ENCODE peak calls at places on chromosomes 13 and 19, in nine cellular contexts. U is suprapubic skin, Q is K562, J is stomach, G is A549, A is GM12878, C is ovary, R is HepG2, V is transverse colon. D is an unnamed sample.

GRCh38 chr19:40716655-40717324 is at the start of the genes COQ8B and ITPKC:
- DNase-seq in R (peak), G (peak), Q (peak), U (peak), J (peak), C (peak), V (peak), A (peak), D (peak)

GRCh38 chr13:42065414-42065813 is 17.0 kb downstream of the DGKH start:
- DNase-seq in C (no peak), R (no peak), A (no peak), J (no peak), G (no peak), Q (no peak), U (no peak), V (no peak), D (no peak)

GRCh38 chr19:55460670-55461258 is 678 bp downstream of the ISOC2 start:
- DNase-seq in A (no peak), V (peak), R (peak), G (peak), J (peak), Q (peak), U (peak), C (peak), D (peak)

GRCh38 chr13:42865703-42866102 is 84.3 kb downstream of the FAM216B start:
- DNase-seq in R (no peak), G (no peak), J (no peak), V (no peak), A (no peak), U (no peak), C (no peak), Q (no peak), D (no peak)

GRCh38 chr13:20528451-20528850 is 2.8 kb upstream of the CRYL1 start:
- DNase-seq in G (no peak), C (no peak), U (no peak), A (peak), V (no peak), R (no peak), J (no peak), Q (no peak), D (no peak)

GRCh38 chr19:10915511-10916091 is 12.8 kb downstream of the YIPF2 start:
- DNase-seq in J (peak), Q (no peak), V (no peak), G (no peak), A (no peak), R (no peak), U (no peak), C (no peak), D (peak)

GRCh38 chr19:53432088-53432661 is 391 bp downstream of the ZNF761 start:
- DNase-seq in Q (peak), U (peak), G (peak), V (peak), R (no peak), J (peak), C (peak), A (no peak), D (no peak)

GRCh38 chr13:48037346-48038173 is at the start of gene NUDT15:
- DNase-seq in A (peak), Q (peak), V (peak), R (peak), G (peak), J (peak), U (peak), C (peak), D (peak)

GRCh38 chr19:10291554-10292205 is 1.9 kb downstream of the ICAM5 start:
- DNase-seq in G (no peak), R (no peak), U (no peak), Q (no peak), A (no peak), V (no peak), C (no peak), J (no peak), D (no peak)

GRCh38 chr19:17156947-17157302 is 58.2 kb upstream of the USE1 start:
- DNase-seq in A (no peak), Q (no peak), V (no peak), U (no peak), C (no peak), J (no peak), R (no peak), G (no peak), D (no peak)

GRCh38 chr19:14410054-14410774 is 8.9 kb downstream of the DDX39A start:
- DNase-seq in G (no peak), A (no peak), V (no peak), Q (no peak), R (no peak), U (no peak), C (no peak), J (no peak), D (no peak)

GRCh38 chr19:3198901-3199700 is 13.4 kb downstream of the NCLN start:
- DNase-seq in G (no peak), C (no peak), J (no peak), V (no peak), U (no peak), A (no peak), Q (no peak), R (no peak), D (no peak)

GRCh38 chr13:101520672-101521071 is 68.2 kb downstream of the ITGBL1 start:
- DNase-seq in U (no peak), G (no peak), A (no peak), J (no peak), R (no peak), Q (no peak), V (no peak), C (no peak), D (no peak)

GRCh38 chr19:49888478-49888901 is 8.2 kb downstream of the IL4I1 start:
- DNase-seq in U (no peak), G (no peak), A (no peak), C (no peak), Q (no peak), R (no peak), V (no peak), J (no peak), D (no peak)

GRCh38 chr19:42191855-42192254 is 25.6 kb downstream of the DEDD2 start:
- DNase-seq in G (peak), V (peak), J (peak), U (no peak), C (no peak), Q (no peak), R (peak), A (no peak), D (no peak)

GRCh38 chr19:42275103-42275502 is 6.1 kb downstream of the CIC start:
- DNase-seq in U (no peak), C (peak), V (no peak), G (no peak), A (no peak), R (no peak), J (no peak), Q (no peak), D (no peak)

GRCh38 chr13:59494560-59494970 is 669.2 kb downstream of the DIAPH3 start:
- DNase-seq in R (no peak), A (no peak), Q (peak), C (no peak), V (no peak), J (no peak), U (no peak), G (no peak), D (peak)

GRCh38 chr13:75149781-75150180 is 332.2 kb downstream of the TBC1D4 start:
- DNase-seq in V (no peak), U (no peak), R (no peak), G (no peak), A (no peak), J (no peak), Q (no peak), C (no peak), D (no peak)

GRCh38 chr19:10796653-10797052 is 39.4 kb downstream of the TMED1 start:
- DNase-seq in R (no peak), Q (no peak), U (no peak), G (no peak), V (no peak), A (no peak), J (no peak), C (no peak), D (no peak)

GRCh38 chr19:14383556-14383897 is 2.3 kb downstream of the ADGRE5 start:
- DNase-seq in R (no peak), C (no peak), Q (peak), U (no peak), J (no peak), G (no peak), V (peak), A (no peak), D (no peak)

GRCh38 chr13:83197316-83197715 is 685.0 kb downstream of the SLITRK1 start:
- DNase-seq in Q (no peak), J (no peak), U (no peak), V (no peak), R (no peak), A (no peak), G (no peak), C (no peak), D (no peak)

GRCh38 chr13:52432456-52432855 is 18.0 kb downstream of the VPS36 start:
- DNase-seq in A (no peak), R (no peak), J (no peak), V (no peak), Q (no peak), U (no peak), C (no peak), G (no peak), D (no peak)

GRCh38 chr13:21670883-21671792 is at the start of gene FGF9:
- DNase-seq in G (peak), C (peak), J (peak), A (peak), Q (peak), U (peak), R (peak), V (peak), D (no peak)

GRCh38 chr13:30745917-30746686 is 10.8 kb downstream of the ALOX5AP start:
- DNase-seq in V (peak), C (no peak), U (no peak), A (no peak), Q (no peak), G (no peak), R (peak), J (no peak), D (no peak)

GRCh38 chr19:35742121-35742724 is at the start of gene IGFLR1:
- DNase-seq in A (peak), J (peak), Q (no peak), U (no peak), V (peak), C (no peak), R (no peak), G (no peak), D (no peak)

DNA sequence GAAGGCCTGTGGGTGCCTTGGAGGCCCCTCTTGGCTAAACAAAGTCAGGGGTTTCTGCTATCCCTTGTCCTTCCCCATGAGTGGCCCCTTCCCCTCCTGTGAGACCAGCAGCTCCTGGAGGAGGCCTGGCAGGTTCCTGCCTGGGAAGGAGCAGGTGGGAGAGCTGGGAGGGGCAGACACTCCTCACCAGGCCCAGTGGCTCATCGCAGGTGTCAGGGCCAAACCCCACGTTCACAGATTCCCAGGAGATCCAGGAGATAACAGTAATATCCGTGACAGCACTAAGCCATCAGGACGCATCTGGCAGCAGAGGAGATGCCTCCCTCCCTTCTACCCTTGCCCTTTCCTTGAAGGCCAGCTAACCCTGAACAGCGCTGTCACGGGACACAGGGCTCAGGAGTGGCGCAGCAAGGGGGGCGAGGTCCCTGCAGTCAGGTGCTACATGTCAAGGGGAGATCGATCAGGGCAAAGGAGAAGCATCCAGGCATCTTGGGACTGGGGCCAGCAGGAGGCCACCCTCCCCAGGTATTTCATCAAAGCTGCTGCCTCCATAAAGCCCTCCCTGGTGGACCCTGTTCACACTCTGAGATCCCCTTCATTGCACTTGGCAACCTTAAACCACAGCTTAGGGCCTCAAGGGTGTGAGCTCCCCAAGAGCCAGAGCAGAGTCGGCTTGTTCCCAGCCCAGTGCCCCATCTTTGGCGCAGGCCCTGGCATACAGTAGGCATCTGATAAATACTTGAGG is 4.8 kb downstream of the CEBPA start:
- DNase-seq in V (no peak), G (no peak), U (peak), R (no peak), J (no peak), A (no peak), Q (no peak), C (no peak), D (no peak)
- TF ChIP-seq EP300 in V (no peak), G (no peak), U (no peak), R (no peak), J (no peak), A (no peak), Q (no peak), C (no peak), D (no peak)

DNA sequence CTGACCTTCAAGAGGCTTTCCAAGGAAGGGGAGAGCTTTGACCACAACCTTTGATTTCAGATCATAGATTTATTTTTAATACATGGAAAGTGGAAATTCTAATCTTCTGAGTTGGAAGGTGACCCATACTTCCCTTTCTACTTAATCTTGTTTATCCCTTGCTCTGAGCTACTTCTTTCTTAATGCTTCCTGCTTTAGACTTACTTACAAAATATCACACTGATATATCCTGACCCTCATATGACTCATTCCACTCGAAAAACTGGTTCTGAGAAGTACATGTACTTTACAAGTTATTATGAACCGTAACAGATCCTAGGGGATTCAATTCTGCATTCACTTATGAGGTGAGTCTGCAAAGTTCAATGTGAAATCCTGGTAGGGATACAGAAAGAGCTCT is 76.2 kb upstream of the IRS2 start:
- DNase-seq in V (no peak), C (no peak), U (no peak), A (no peak), J (no peak), R (no peak), G (no peak), Q (no peak), D (no peak)
- H3K4me3 ChIP-seq in V (no peak), C (no peak), U (no peak), A (no peak), J (no peak), R (no peak), G (no peak), Q (no peak), D (no peak)

GRCh38 chr19:48325265-48325910 is at the start of gene EMP3:
- DNase-seq in V (peak), R (no peak), C (peak), J (peak), A (peak), U (peak), G (peak), Q (peak), D (peak)

GRCh38 chr19:48319647-48320537 is 5.5 kb upstream of the EMP3 start:
- DNase-seq in J (peak), C (peak), U (peak), A (no peak), R (peak), G (peak), Q (peak), V (peak), D (peak)

GRCh38 chr19:48321372-48321621 is 4.1 kb upstream of the EMP3 start:
- DNase-seq in J (peak), V (peak), C (peak), G (peak), R (no peak), Q (peak), U (peak), A (peak), D (peak)

GRCh38 chr19:48318286-48318987 is 6.9 kb upstream of the EMP3 start:
- DNase-seq in J (no peak), V (no peak), G (no peak), A (no peak), R (no peak), C (no peak), Q (no peak), U (no peak), D (no peak)

GRCh38 chr19:48321622-48322591 is 3.4 kb upstream of the EMP3 start:
- DNase-seq in J (peak), G (peak), R (peak), V (peak), U (peak), C (peak), A (peak), Q (peak), D (peak)
- TF ChIP-seq POLR2A in J (no peak), G (peak), R (no peak), V (peak), U (peak), C (peak), A (peak), Q (peak), D (peak)

DNA sequence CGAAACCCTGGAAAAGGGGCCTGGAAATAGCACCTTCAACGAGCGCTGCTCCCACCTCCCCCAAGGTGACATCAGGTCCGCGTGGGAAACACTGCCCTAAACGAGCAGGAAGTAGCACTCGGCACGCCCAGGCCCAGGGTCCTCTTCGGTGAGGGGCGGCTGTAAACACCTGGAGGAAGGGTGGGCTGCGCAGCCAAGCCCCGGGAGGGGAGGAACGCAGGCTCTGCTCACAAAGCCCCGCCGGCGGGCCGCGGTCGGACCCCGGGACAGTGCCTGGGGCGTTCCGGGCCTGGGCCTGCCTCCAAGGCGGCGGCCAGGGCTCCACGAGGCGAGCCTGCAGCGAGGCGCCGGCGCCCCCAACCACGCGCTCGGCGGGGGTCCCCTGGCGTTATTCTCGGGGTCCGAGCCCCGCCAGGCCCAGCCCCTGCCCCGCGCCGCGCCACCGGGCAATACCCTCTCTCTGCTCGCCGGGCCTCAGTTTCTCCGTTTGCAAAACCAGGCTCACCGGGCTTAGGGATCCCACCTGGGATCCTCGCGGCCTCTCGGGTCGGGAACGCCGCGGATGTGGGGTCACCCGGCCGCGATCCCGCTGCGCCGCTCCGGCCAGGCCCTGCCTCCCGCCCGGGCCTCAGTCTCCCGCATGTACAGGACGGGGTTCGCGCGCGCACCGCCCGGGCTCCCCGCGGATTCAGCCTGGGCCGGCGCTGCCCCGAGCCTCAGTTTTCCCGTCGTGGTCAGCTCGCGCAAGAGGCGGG is 630 bp downstream of the RNF126 start:
- DNase-seq in G (peak), U (no peak), V (peak), Q (peak), J (peak), A (no peak), R (peak), C (no peak), D (no peak)
- TF ChIP-seq EP300 in G (no peak), U (no peak), V (no peak), Q (no peak), J (no peak), A (no peak), R (no peak), C (no peak), D (no peak)

GRCh38 chr13:46129124-46129523 is 24.3 kb upstream of the CPB2 start:
- DNase-seq in C (no peak), G (no peak), Q (no peak), V (no peak), U (no peak), R (no peak), J (no peak), A (no peak), D (no peak)

GRCh38 chr13:46131705-46132104 is 26.9 kb upstream of the CPB2 start:
- DNase-seq in Q (no peak), U (no peak), G (no peak), A (no peak), R (no peak), V (no peak), C (no peak), J (no peak), D (no peak)

GRCh38 chr13:46132109-46132508 is 27.3 kb upstream of the CPB2 start:
- DNase-seq in C (no peak), R (no peak), Q (no peak), A (no peak), V (no peak), J (no peak), G (no peak), U (no peak), D (no peak)

GRCh38 chr13:46127336-46128023 is 22.6 kb upstream of the CPB2 start:
- DNase-seq in Q (no peak), U (no peak), V (no peak), G (no peak), J (no peak), R (no peak), A (no peak), C (no peak), D (no peak)

GRCh38 chr13:46129955-46130354 is 25.1 kb upstream of the CPB2 start:
- DNase-seq in V (no peak), J (no peak), A (no peak), G (no peak), Q (no peak), C (no peak), U (no peak), R (no peak), D (no peak)
- H3K4me3 ChIP-seq in V (no peak), J (no peak), A (no peak), G (no peak), Q (no peak), C (no peak), U (no peak), R (no peak), D (no peak)

GRCh38 chr13:94712812-94713555 is 639 bp upstream of the SOX21 start:
- DNase-seq in Q (no peak), R (no peak), J (peak), C (no peak), V (no peak), U (peak), G (peak), A (no peak), D (no peak)
- TF ChIP-seq POLR2A in Q (no peak), R (no peak), J (no peak), C (no peak), V (no peak), U (no peak), G (peak), A (no peak), D (no peak)

DNA sequence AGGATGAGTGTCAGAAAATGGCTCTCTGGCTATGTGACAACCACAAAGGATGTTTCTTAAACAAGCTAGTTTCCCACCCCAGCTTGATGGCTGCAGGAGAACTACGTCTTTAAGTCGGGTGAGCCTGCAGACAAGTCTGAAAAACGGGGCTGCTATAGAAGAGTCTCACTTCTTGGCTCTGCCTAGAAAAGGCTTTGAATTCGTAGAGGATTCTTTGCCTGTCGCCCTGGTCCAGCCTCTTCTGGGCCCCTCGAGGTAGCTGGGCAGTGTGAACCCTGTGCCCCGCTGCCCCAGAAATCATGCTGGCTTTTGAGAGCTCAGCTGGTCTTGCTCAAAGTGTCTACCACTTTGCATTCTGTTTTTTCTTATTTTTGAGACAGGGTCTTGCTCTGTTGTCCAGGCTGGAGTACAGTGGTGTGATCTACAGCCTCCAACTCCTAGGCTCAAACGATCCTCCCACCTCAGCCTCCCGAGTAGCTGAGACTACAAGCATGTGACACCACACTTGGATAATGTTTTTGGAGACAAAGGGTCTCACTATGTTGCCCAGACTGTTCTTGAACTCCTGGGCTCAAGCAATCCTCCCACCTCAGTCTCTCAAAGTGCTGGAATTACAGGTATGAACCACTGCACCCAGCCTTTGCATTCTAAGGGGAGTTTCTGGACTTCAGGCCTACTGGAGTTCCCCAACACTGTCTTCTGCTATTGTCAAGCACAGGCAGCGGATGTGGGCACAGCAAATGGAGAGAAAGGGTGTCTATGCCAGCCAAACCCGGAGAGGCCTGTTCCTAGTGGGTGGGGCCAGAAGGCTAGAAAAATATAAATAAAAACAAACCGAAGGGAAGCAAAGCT is 6.5 kb downstream of the CEBPA start:
- DNase-seq in G (no peak), J (no peak), A (no peak), C (no peak), R (no peak), V (no peak), U (peak), Q (no peak), D (no peak)
- TF ChIP-seq EP300 in G (no peak), J (no peak), A (no peak), C (no peak), R (no peak), V (no peak), U (no peak), Q (no peak), D (no peak)